ENCODE peak calls at places on chromosome 19, in five cellular contexts. D, G, X, F and U are unnamed samples.

GRCh38 chr19:6724631-6725185 is 4.3 kb upstream of the C3 start:
- DNase-seq in D (no peak), G (no peak), X (no peak), F (no peak), U (no peak)

GRCh38 chr19:37551123-37551993 is 43.2 kb downstream of the ZNF571 start:
- DNase-seq in D (no peak), G (peak), X (peak), F (peak), U (peak)

GRCh38 chr19:27654266-27654990 is 1558.5 kb downstream of the UQCRFS1 start:
- DNase-seq in D (no peak), G (no peak), X (no peak), F (no peak), U (no peak)

GRCh38 chr19:33376423-33376822 is 2.9 kb downstream of the CEBPG start:
- DNase-seq in D (no peak), G (peak), X (peak), F (peak), U (peak)

GRCh38 chr19:7494416-7495098 is 5.7 kb upstream of the PEX11G start:
- DNase-seq in D (no peak), G (peak), X (no peak), F (peak), U (peak)

GRCh38 chr19:36115453-36116343 is at the start of gene TBCB:
- DNase-seq in D (peak), G (peak), X (peak), F (peak), U (peak)

GRCh38 chr19:38425810-38426466 is at the start of gene RASGRP4:
- DNase-seq in D (no peak), G (no peak), X (no peak), F (no peak), U (no peak)

GRCh38 chr19:55902080-55902751 is 29.9 kb downstream of the NLRP13 start:
- DNase-seq in D (no peak), G (no peak), X (no peak), F (no peak), U (no peak)

GRCh38 chr19:27745978-27746542 is 1466.9 kb downstream of the UQCRFS1 start:
- DNase-seq in D (no peak), G (no peak), X (no peak), F (no peak), U (no peak)

GRCh38 chr19:38596057-38596981 is 21.4 kb downstream of the MAP4K1 start:
- DNase-seq in D (no peak), G (peak), X (no peak), F (no peak), U (no peak)

GRCh38 chr19:42207767-42208259 is 9.7 kb downstream of the DEDD2 start:
- DNase-seq in D (no peak), G (peak), X (peak), F (peak), U (peak)

DNA sequence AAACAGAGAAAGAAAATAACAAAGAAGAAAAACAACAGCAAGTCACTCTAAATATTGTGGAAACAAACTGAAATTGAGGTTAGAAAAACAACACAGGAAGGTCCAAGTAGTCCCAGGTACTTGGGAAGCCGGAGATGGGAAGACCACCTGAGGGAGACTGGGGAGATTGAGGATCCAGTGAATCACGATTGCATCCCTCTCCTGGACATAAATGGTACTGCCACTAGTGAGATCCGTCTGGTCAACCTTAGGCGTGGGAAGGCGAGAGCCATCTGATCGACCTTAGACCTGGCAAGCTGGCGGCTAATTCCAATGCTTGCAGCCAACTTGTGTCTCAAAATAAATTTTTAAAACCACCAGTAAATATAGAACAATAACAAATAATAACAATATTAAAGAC is 81.9 kb downstream of the ZNF726 start:
- DNase-seq in D (no peak), G (peak), X (no peak), F (no peak), U (peak)
- TF ChIP-seq CTCF in D (no peak), G (peak), X (peak), F (peak), U (peak)

DNA sequence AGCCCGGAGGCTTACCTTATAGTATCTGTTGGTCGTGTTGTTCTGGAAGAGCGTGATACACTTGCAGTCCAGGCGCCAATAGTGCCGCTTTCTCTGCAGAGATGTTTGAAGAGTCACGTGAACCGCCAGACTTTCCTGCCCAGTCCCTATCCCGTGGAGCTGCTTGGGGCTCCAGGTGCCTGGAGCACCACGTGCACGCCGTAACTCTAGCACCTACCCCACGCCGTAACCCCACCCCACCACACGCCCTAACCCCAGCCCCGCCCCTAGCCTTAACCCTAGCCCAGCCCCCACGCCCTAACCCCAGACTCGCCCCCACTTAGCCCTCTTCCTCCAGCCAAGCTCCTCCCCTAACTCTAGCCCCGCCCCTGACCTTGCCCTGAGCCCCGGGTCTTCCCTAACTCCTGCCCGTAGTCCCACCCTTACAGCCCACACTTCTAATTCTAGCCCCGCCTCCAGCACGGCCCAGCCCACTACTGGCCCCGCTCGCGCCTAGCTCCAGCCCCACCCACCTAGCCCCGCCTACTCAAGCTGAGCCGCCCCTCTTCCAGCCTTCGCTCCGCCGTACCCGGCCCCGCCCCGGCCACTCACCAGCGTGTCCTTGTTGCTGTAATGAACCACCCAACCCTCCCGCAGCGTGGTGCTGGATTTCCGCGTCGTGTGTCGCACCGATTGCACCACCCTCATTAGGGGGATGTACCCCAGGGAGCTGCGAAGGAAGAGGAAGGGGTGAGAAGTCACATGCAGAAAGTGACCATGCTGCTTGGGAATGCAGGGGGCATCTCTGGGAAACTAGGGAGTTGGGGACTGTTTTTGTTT is 19.6 kb downstream of the PRKD2 start:
- DNase-seq in D (no peak), G (peak), X (peak), F (peak), U (peak)
- H3K4me3 ChIP-seq in D (no peak), G (peak), X (no peak), F (no peak), U (no peak)

GRCh38 chr19:14471436-14472187 is 3.5 kb downstream of the PTGER1 start:
- DNase-seq in D (no peak), G (no peak), X (no peak), F (no peak), U (no peak)
- TF ChIP-seq CTCF in D (no peak), G (no peak), X (no peak), F (no peak), U (no peak)

DNA sequence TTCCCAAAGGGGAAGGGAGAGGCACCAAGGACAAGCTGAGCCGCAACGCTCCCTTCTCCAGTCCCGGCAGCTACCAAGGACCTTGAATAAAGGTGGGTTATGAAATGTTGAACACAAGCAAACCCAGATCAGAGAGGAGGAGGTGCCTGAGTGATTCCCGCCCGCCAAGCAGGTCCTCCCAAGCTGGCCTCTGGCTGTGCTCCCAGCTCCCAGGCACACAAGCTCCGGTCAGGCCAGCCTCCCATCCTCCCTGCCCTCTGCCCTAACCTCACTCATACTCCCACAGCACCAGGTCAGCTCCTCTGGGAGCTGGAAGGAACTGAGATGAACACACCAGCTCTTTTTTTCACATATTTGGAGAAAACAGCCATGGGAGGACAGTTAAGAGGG is 3.7 kb downstream of the NAPA start:
- DNase-seq in D (no peak), G (no peak), X (no peak), F (peak), U (peak)
- H3K4me3 ChIP-seq in D (peak), G (no peak), X (no peak), F (no peak), U (no peak)

GRCh38 chr19:10769533-10770491 is 51.9 kb downstream of the DNM2 start:
- DNase-seq in D (no peak), G (peak), X (peak), F (peak), U (peak)
- TF ChIP-seq CTCF in D (no peak), G (peak), X (peak), F (peak), U (peak)

GRCh38 chr19:31261019-31261595 is 88.1 kb downstream of the TSHZ3 start:
- DNase-seq in D (no peak), G (no peak), X (no peak), F (no peak), U (no peak)
- H3K4me3 ChIP-seq in D (no peak), G (no peak), X (peak), F (no peak), U (no peak)

GRCh38 chr19:49929611-49930482 is 543 bp upstream of the NUP62 start:
- DNase-seq in D (peak), G (peak), X (peak), F (peak), U (peak)
- TF ChIP-seq CTCF in D (no peak), G (no peak), X (no peak), F (peak), U (no peak)